ENCODE peak calls at places on chromosomes 3 and 15, in seven cellular contexts. S is lower leg skin, I is fibroblast of pulmonary artery, L is endothelial cell, V is cardiac muscle cell, J is uterus, K is BJ. G is an unnamed sample.

GRCh38 chr3:98817546-98817945 is 54.4 kb downstream of the ST3GAL6 start:
- DNase-seq in S (no peak), I (peak; percentile 80), L (no peak), V (peak; percentile 73), J (no peak), K (no peak), G (peak; percentile 24)

GRCh38 chr3:147521646-147522045 is 112.5 kb downstream of the ZIC1 start:
- DNase-seq in S (no peak), I (peak; percentile 45), L (no peak), V (peak; percentile 25), J (no peak), K (peak; percentile 9), G (no peak)

GRCh38 chr3:179347108-179347382 is 464 bp upstream of the MFN1 start:
- DNase-seq in S (no peak), I (no peak), L (no peak), V (no peak), J (no peak), K (no peak), G (no peak)

GRCh38 chr3:71593106-71593505 is 9.6 kb upstream of the FOXP1 start:
- DNase-seq in S (no peak), I (no peak), L (no peak), V (no peak), J (no peak), K (no peak), G (no peak)

GRCh38 chr3:182795383-182795782 is 2.1 kb downstream of the ATP11B start:
- DNase-seq in S (no peak), I (no peak), L (no peak), V (peak; percentile 10), J (no peak), K (no peak), G (no peak)

GRCh38 chr3:58214484-58215316 is 3.9 kb upstream of the DNASE1L3 start:
- DNase-seq in S (peak; percentile 68), I (peak; percentile 39), L (no peak), V (no peak), J (no peak), K (no peak), G (no peak)

GRCh38 chr15:65171428-65171827 is 13.7 kb downstream of the CLPX start:
- DNase-seq in S (no peak), I (no peak), L (no peak), V (no peak), J (no peak), K (no peak), G (no peak)

GRCh38 chr3:187520027-187520945 is 149.9 kb downstream of the SST start:
- DNase-seq in S (no peak), I (no peak), L (no peak), V (peak; percentile 10), J (peak; percentile 29), K (peak; percentile 50), G (no peak)

GRCh38 chr3:160437083-160437455 is 12.5 kb downstream of the TRIM59 start:
- DNase-seq in S (no peak), I (no peak), L (no peak), V (no peak), J (no peak), K (no peak), G (no peak)

GRCh38 chr3:126100216-126100615 is 16.3 kb upstream of the SLC41A3 start:
- DNase-seq in S (peak; percentile 68), I (no peak), L (no peak), V (no peak), J (no peak), K (no peak), G (no peak)

GRCh38 chr3:102005551-102005950 is 156.2 kb downstream of the NFKBIZ start:
- DNase-seq in S (no peak), I (no peak), L (no peak), V (no peak), J (no peak), K (no peak), G (no peak)

GRCh38 chr3:189967254-189967865 is 153.3 kb downstream of the P3H2 start:
- DNase-seq in S (no peak), I (peak; percentile 76), L (peak; percentile 57), V (peak; percentile 71), J (no peak), K (no peak), G (no peak)

GRCh38 chr15:66652806-66653205 is 49.2 kb upstream of the SMAD6 start:
- DNase-seq in S (no peak), I (no peak), L (no peak), V (no peak), J (no peak), K (no peak), G (no peak)

GRCh38 chr3:197117107-197117506 is 87.5 kb upstream of the MELTF start:
- DNase-seq in S (no peak), I (no peak), L (no peak), V (no peak), J (no peak), K (no peak), G (no peak)

GRCh38 chr3:161325059-161325458 is 46.3 kb downstream of the SPTSSB start:
- DNase-seq in S (no peak), I (no peak), L (no peak), V (no peak), J (no peak), K (no peak), G (no peak)

GRCh38 chr15:60592386-60593339 is 113.7 kb upstream of the ICE2 start:
- DNase-seq in S (peak; percentile 98), I (peak; percentile 62), L (peak; percentile 73), V (peak; percentile 64), J (peak; percentile 80), K (no peak), G (no peak)

GRCh38 chr15:72614810-72615532 is 39.5 kb upstream of the GOLGA6B start:
- DNase-seq in S (no peak), I (no peak), L (no peak), V (no peak), J (no peak), K (no peak), G (no peak)

GRCh38 chr15:85580914-85581313 is 200.5 kb downstream of the AKAP13 start:
- DNase-seq in S (no peak), I (no peak), L (no peak), V (no peak), J (no peak), K (no peak), G (no peak)

GRCh38 chr15:42727740-42728355 is 9.1 kb downstream of the CDAN1 start:
- DNase-seq in S (no peak), I (no peak), L (no peak), V (no peak), J (no peak), K (no peak), G (no peak)

GRCh38 chr3:115598216-115598615 is 25.1 kb upstream of the GAP43 start:
- DNase-seq in S (no peak), I (no peak), L (no peak), V (no peak), J (no peak), K (no peak), G (no peak)

GRCh38 chr3:182115328-182116045 is 403.8 kb downstream of the SOX2 start:
- DNase-seq in S (no peak), I (no peak), L (no peak), V (no peak), J (no peak), K (no peak), G (no peak)

GRCh38 chr3:42140665-42141203 is 49.6 kb downstream of the TRAK1 start:
- DNase-seq in S (no peak), I (no peak), L (no peak), V (no peak), J (no peak), K (no peak), G (no peak)

GRCh38 chr3:19216669-19217337 is 68.5 kb downstream of the KCNH8 start:
- DNase-seq in S (no peak), I (no peak), L (no peak), V (peak; percentile 2), J (peak; percentile 13), K (no peak), G (no peak)

GRCh38 chr3:19215427-19215826 is 67.1 kb downstream of the KCNH8 start:
- DNase-seq in S (no peak), I (no peak), L (no peak), V (no peak), J (no peak), K (no peak), G (no peak)

GRCh38 chr3:19213608-19214220 is 65.4 kb downstream of the KCNH8 start:
- DNase-seq in S (peak; percentile 78), I (no peak), L (no peak), V (no peak), J (peak; percentile 9), K (no peak), G (no peak)
- TF ChIP-seq CTCF in S (no peak), I (no peak), L (no peak), V (no peak), J (no peak), K (no peak), G (no peak)

GRCh38 chr15:101258238-101259144 is 6.6 kb upstream of the CHSY1 start:
- DNase-seq in S (no peak), I (peak; percentile 91), L (peak; percentile 42), V (peak; percentile 88), J (peak; percentile 66), K (no peak), G (no peak)
- TF ChIP-seq CTCF in S (no peak), I (peak; percentile 89), L (peak; percentile 65), V (peak; percentile 76), J (peak; percentile 89), K (peak; percentile 81), G (peak; percentile 80)

GRCh38 chr3:13045245-13045903 is 27.9 kb downstream of the IQSEC1 start:
- DNase-seq in S (no peak), I (no peak), L (no peak), V (no peak), J (no peak), K (no peak), G (no peak)

GRCh38 chr3:13045904-13046568 is 27.2 kb downstream of the IQSEC1 start:
- DNase-seq in S (no peak), I (no peak), L (no peak), V (no peak), J (no peak), K (no peak), G (no peak)

GRCh38 chr3:13049400-13049799 is 23.8 kb downstream of the IQSEC1 start:
- DNase-seq in S (no peak), I (no peak), L (no peak), V (no peak), J (no peak), K (no peak), G (no peak)

GRCh38 chr3:13046569-13047279 is 26.5 kb downstream of the IQSEC1 start:
- DNase-seq in S (no peak), I (no peak), L (no peak), V (no peak), J (no peak), K (no peak), G (no peak)

GRCh38 chr3:13047296-13048165 is 25.7 kb downstream of the IQSEC1 start:
- DNase-seq in S (no peak), I (no peak), L (no peak), V (no peak), J (no peak), K (no peak), G (no peak)
- TF ChIP-seq CTCF in S (no peak), I (no peak), L (no peak), V (peak; percentile 11), J (peak; percentile 9), K (no peak), G (no peak)

DNA sequence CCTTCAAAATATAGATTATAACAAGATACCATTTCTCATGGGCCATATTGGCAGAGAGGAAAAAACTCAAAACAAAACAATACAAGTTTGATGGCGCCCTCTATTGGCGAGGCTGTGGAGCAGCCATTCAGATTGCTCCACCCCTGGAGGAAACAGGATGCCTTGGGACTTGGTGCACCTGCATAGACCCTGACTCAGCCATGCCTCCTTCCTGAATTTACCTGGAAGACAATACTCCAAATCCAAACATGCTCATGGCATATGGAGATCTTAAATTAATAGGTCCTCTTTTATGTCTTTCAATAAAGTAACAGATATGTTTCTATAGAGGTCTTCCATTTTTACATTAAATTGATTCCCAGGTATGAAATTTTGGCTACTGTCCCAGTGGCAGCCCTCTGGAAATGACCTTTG is 90.0 kb downstream of the APBA2 start:
- DNase-seq in S (peak; percentile 72), I (peak; percentile 66), L (peak; percentile 65), V (peak; percentile 70), J (no peak), K (no peak), G (no peak)
- TF ChIP-seq CTCF in S (no peak), I (peak; percentile 90), L (peak; percentile 87), V (peak; percentile 88), J (peak; percentile 14), K (peak; percentile 81), G (peak; percentile 56)

G was measured in AG09319.